ENCODE peak calls at places on chromosomes 16 and 17, in eight cellular contexts. S is IMR-90; T is esophagus squamous epithelium; C is gastrocnemius medialis; F is sigmoid colon; Z is heart right ventricle; X is tibial artery; D is CD4-positive, alpha-beta memory T cell. V is an unnamed sample.

GRCh38 chr16:67509016-67509415 is 19.6 kb upstream of the RIPOR1 start:
- DNase-seq in S (no peak), T (no peak), C (no peak), F (no peak), Z (no peak), X (no peak), D (no peak), V (no peak)

GRCh38 chr17:39564201-39564828 is 43.4 kb downstream of the NEUROD2 start:
- DNase-seq in S (no peak), T (no peak), C (no peak), F (no peak), Z (no peak), X (no peak), D (no peak), V (no peak)

GRCh38 chr17:34012709-34013375 is 242.2 kb upstream of the CCL2 start:
- DNase-seq in S (no peak), T (no peak), C (no peak), F (no peak), Z (no peak), X (no peak), D (no peak), V (no peak)

GRCh38 chr17:39014044-39014794 is 47.0 kb upstream of the FBXO47 start:
- DNase-seq in S (peak; percentile 73), T (no peak), C (no peak), F (no peak), Z (no peak), X (no peak), D (no peak), V (peak; percentile 20)

GRCh38 chr16:85510203-85510602 is 102.9 kb upstream of the GSE1 start:
- DNase-seq in S (no peak), T (no peak), C (no peak), F (no peak), Z (no peak), X (no peak), D (no peak), V (no peak)

GRCh38 chr16:70661918-70662641 is 15.7 kb downstream of the IL34 start:
- DNase-seq in S (no peak), T (no peak), C (no peak), F (peak; percentile 83), Z (no peak), X (peak; percentile 74), D (no peak), V (no peak)

GRCh38 chr16:10325783-10326543 is 59.9 kb upstream of the ATF7IP2 start:
- DNase-seq in S (no peak), T (no peak), C (no peak), F (no peak), Z (no peak), X (no peak), D (no peak), V (no peak)

GRCh38 chr16:86019446-86020047 is 120.6 kb downstream of the IRF8 start:
- DNase-seq in S (no peak), T (no peak), C (no peak), F (peak; percentile 41), Z (no peak), X (peak; percentile 50), D (no peak), V (no peak)

GRCh38 chr16:82657239-82657638 is 30.5 kb downstream of the CDH13 start:
- DNase-seq in S (peak; percentile 79), T (no peak), C (no peak), F (no peak), Z (no peak), X (no peak), D (no peak), V (no peak)

GRCh38 chr16:9849697-9850245 is 332.5 kb downstream of the GRIN2A start:
- DNase-seq in S (no peak), T (no peak), C (no peak), F (no peak), Z (no peak), X (no peak), D (no peak), V (no peak)

GRCh38 chr16:30482366-30482765 is 9.8 kb downstream of the ITGAL start:
- DNase-seq in S (no peak), T (no peak), C (no peak), F (no peak), Z (no peak), X (no peak), D (no peak), V (no peak)

GRCh38 chr16:66961065-66961744 is at the start of gene CES3:
- DNase-seq in S (peak; percentile 58), T (no peak), C (no peak), F (no peak), Z (peak; percentile 42), X (no peak), D (peak; percentile 36), V (peak; percentile 34)

GRCh38 chr17:14508156-14508555 is 207.3 kb downstream of the HS3ST3B1 start:
- DNase-seq in S (no peak), T (no peak), C (no peak), F (no peak), Z (no peak), X (no peak), D (no peak), V (no peak)

GRCh38 chr17:49315551-49315951 is 46.5 kb downstream of the ZNF652 start:
- DNase-seq in S (peak; percentile 91), T (peak; percentile 14), C (peak; percentile 76), F (peak; percentile 89), Z (peak; percentile 43), X (peak; percentile 81), D (peak; percentile 77), V (peak; percentile 88)

GRCh38 chr16:34801875-34802274 is 1342.5 kb downstream of the TP53TG3F start:
- DNase-seq in S (no peak), T (no peak), C (no peak), F (no peak), Z (peak; percentile 5), X (no peak), D (no peak), V (peak; percentile 37)

GRCh38 chr17:65158622-65159021 is 21.5 kb downstream of the RGS9 start:
- DNase-seq in S (no peak), T (no peak), C (no peak), F (no peak), Z (no peak), X (no peak), D (no peak), V (no peak)

GRCh38 chr16:57265850-57266530 is 18.5 kb downstream of the PLLP start:
- DNase-seq in S (no peak), T (no peak), C (no peak), F (no peak), Z (peak; percentile 78), X (peak; percentile 75), D (no peak), V (no peak)

GRCh38 chr16:88631920-88632586 is 6.3 kb upstream of the IL17C start:
- DNase-seq in S (no peak), T (no peak), C (no peak), F (no peak), Z (no peak), X (no peak), D (no peak), V (no peak)

GRCh38 chr16:73015612-73016487 is 32.1 kb downstream of the ZFHX3 start:
- DNase-seq in S (no peak), T (no peak), C (peak; percentile 70), F (peak; percentile 64), Z (no peak), X (peak; percentile 56), D (no peak), V (no peak)

GRCh38 chr17:8713878-8714277 is 30.8 kb downstream of the CCDC42 start:
- DNase-seq in S (no peak), T (no peak), C (no peak), F (no peak), Z (no peak), X (peak; percentile 1), D (no peak), V (no peak)

GRCh38 chr16:70768205-70768580 is 32.8 kb downstream of the VAC14 start:
- DNase-seq in S (no peak), T (no peak), C (no peak), F (no peak), Z (no peak), X (no peak), D (no peak), V (no peak)

GRCh38 chr16:53754938-53755910 is 51.3 kb downstream of the FTO start:
- DNase-seq in S (peak; percentile 60), T (no peak), C (no peak), F (peak; percentile 83), Z (no peak), X (no peak), D (no peak), V (no peak)

GRCh38 chr16:19400709-19401108 is 17.0 kb upstream of the TMC5 start:
- DNase-seq in S (no peak), T (no peak), C (no peak), F (no peak), Z (no peak), X (no peak), D (no peak), V (no peak)

GRCh38 chr16:11333696-11334095 is 11.6 kb upstream of the RMI2 start:
- DNase-seq in S (peak; percentile 64), T (no peak), C (no peak), F (no peak), Z (no peak), X (no peak), D (no peak), V (no peak)

GRCh38 chr17:78925662-78926555 is 722 bp upstream of the TIMP2 start:
- DNase-seq in S (peak; percentile 87), T (no peak), C (peak; percentile 59), F (peak; percentile 97), Z (peak; percentile 75), X (peak; percentile 95), D (no peak), V (peak; percentile 81)
- H3K4me3 ChIP-seq in S (peak overlapping the region; percentile 89), T (peak overlapping the region; percentile 78), C (peak overlapping the region; percentile 49), F (peak overlapping the region; percentile 93), Z (peak overlapping the region; percentile 77), X (peak overlapping the region; percentile 89), D (no peak overlapping the region), V (peak overlapping the region; percentile 48)

DNA sequence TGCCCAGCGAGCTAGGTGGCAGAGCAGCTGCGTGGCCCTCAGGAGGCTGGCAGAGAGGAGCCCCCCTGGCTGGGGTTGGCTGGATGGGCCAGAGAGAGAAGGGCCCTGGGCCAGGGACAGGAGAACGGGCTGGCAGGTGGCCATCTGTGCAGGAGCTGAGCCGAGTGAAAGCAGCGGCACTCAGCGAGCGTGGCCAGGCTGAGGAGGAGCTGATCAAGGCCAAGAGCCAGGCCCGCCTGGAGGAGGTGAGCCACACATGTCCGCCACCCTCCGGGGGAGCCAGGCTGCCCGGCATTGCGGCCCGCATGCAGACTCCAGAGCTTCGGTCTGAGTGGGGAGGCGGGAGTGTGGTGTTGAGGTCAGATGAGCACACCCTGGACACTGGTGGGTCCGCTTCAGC is 2.1 kb upstream of the RAC3 start:
- DNase-seq in S (no peak), T (no peak), C (no peak), F (no peak), Z (peak; percentile 68), X (no peak), D (no peak), V (no peak)
- H3K27ac ChIP-seq in S (no peak overlapping the region), T (no peak overlapping the region), C (no peak overlapping the region), F (no peak overlapping the region), Z (no peak overlapping the region), X (no peak overlapping the region), D (no peak overlapping the region), V (no peak overlapping the region)

GRCh38 chr17:76995352-76996105 is 127.3 kb downstream of the MGAT5B start:
- DNase-seq in S (no peak), T (no peak), C (no peak), F (no peak), Z (no peak), X (no peak), D (no peak), V (no peak)
- H3K4me1 ChIP-seq in S (no peaks in the 10 kb centered on the region), T (no peaks in the 10 kb centered on the region), C (no peaks in the 10 kb centered on the region), F (no peaks in the 10 kb centered on the region), Z (no peaks in the 10 kb centered on the region), X (no peaks in the 10 kb centered on the region), D (peaks cover 55% of the 10 kb centered on the region), V (peaks cover 37% of the 10 kb centered on the region)

GRCh38 chr16:14309906-14310305 is 238.8 kb downstream of the MRTFB start:
- DNase-seq in S (peak; percentile 79), T (no peak), C (no peak), F (no peak), Z (no peak), X (no peak), D (no peak), V (peak; percentile 75)
- H3K4me3 ChIP-seq in S (no peak overlapping the region), T (peak overlapping the region; percentile 43), C (peak overlapping the region; percentile 43), F (no peak overlapping the region), Z (no peak overlapping the region), X (no peak overlapping the region), D (no peak overlapping the region), V (no peak overlapping the region)

V was measured in SJSA1.